ENCODE peak calls at places on chromosomes 16 and 17, in seven cellular contexts. J, X, I, Z, G, U and Q are unnamed samples.

GRCh38 chr16:89860747-89861304 is 12.6 kb upstream of the TCF25 start:
- DNase-seq in I (no peak), G (peak), X (peak), J (peak), U (peak), Z (peak), Q (peak)

GRCh38 chr17:55584055-55584685 is 72.9 kb upstream of the SMIM36 start:
- DNase-seq in G (no peak), I (peak), J (no peak), U (no peak), Z (no peak), X (no peak), Q (no peak)

GRCh38 chr16:66165879-66166278 is 200.6 kb upstream of the CDH5 start:
- DNase-seq in U (no peak), G (no peak), I (no peak), J (no peak), Z (no peak), X (no peak), Q (no peak)

GRCh38 chr17:78642707-78643106 is 65.5 kb upstream of the DNAH17 start:
- DNase-seq in Z (no peak), U (no peak), G (no peak), X (no peak), J (no peak), I (no peak), Q (no peak)

GRCh38 chr17:30323895-30324319 is 9.9 kb downstream of the TMIGD1 start:
- DNase-seq in X (no peak), Z (peak), J (no peak), G (peak), U (peak), I (peak), Q (peak)

GRCh38 chr17:8474826-8475225 is 39.1 kb downstream of the NDEL1 start:
- DNase-seq in J (no peak), Z (no peak), X (no peak), I (no peak), U (no peak), G (no peak), Q (no peak)

GRCh38 chr16:29009838-29010166 is 24.9 kb downstream of the LAT start:
- DNase-seq in Z (no peak), J (no peak), G (no peak), X (no peak), I (no peak), U (no peak), Q (no peak)

GRCh38 chr16:64321066-64321465 is 800.8 kb downstream of the CDH11 start:
- DNase-seq in G (no peak), Z (no peak), I (no peak), U (no peak), X (no peak), J (no peak), Q (no peak)

GRCh38 chr17:27324940-27325339 is 31.0 kb downstream of the WSB1 start:
- DNase-seq in U (no peak), G (no peak), I (no peak), X (no peak), J (no peak), Z (no peak), Q (no peak)

GRCh38 chr16:66553223-66553622 is 847 bp downstream of the CKLF start:
- DNase-seq in U (no peak), G (no peak), Z (no peak), I (no peak), J (no peak), X (no peak), Q (no peak)

GRCh38 chr16:53235851-53236250 is 181.1 kb downstream of the CHD9 start:
- DNase-seq in I (no peak), G (no peak), Z (no peak), J (no peak), U (no peak), X (no peak), Q (no peak)

GRCh38 chr17:81065500-81065899 is 30.5 kb downstream of the BAIAP2 start:
- DNase-seq in G (no peak), J (no peak), X (no peak), I (no peak), Z (no peak), U (no peak), Q (no peak)

GRCh38 chr17:73851921-73852320 is 207.7 kb upstream of the SDK2 start:
- DNase-seq in G (no peak), U (no peak), Z (no peak), X (no peak), I (no peak), J (no peak), Q (no peak)